ENCODE peak calls at places on chromosomes 1 and 21, in nine cellular contexts. U is RWPE1; R is OCI-LY7; E is cardiac fibroblast; V is bronchial epithelial cell; J is A673; S is CD4-positive, alpha-beta T cell; Z is endothelial cell; N is H1. I is an unnamed sample.

GRCh38 chr1:23594927-23595353 is 35.6 kb upstream of the ID3 start:
- DNase-seq in U (no peak), R (peak; percentile 94), E (no peak), V (no peak), J (no peak), S (no peak), Z (no peak), N (no peak), I (no peak)

GRCh38 chr1:11065796-11066195 is 6.0 kb upstream of the SRM start:
- DNase-seq in U (no peak), R (no peak), E (no peak), V (no peak), J (no peak), S (no peak), Z (no peak), N (no peak), I (no peak)

GRCh38 chr1:55214903-55215193 is 316 bp downstream of the USP24 start:
- DNase-seq in U (no peak), R (no peak), E (peak; percentile 50), V (no peak), J (no peak), S (no peak), Z (peak; percentile 38), N (no peak), I (peak; percentile 35)

GRCh38 chr1:56617141-56617540 is 28.0 kb upstream of the PRKAA2 start:
- DNase-seq in U (peak; percentile 36), R (no peak), E (no peak), V (peak; percentile 71), J (no peak), S (no peak), Z (no peak), N (no peak), I (peak; percentile 35)

GRCh38 chr1:78645728-78646127 is 3.9 kb upstream of the IFI44 start:
- DNase-seq in U (no peak), R (no peak), E (no peak), V (peak; percentile 2), J (peak; percentile 13), S (no peak), Z (no peak), N (no peak), I (no peak)

GRCh38 chr1:21468597-21468996 is 28.7 kb downstream of the NBPF3 start:
- DNase-seq in U (no peak), R (peak; percentile 29), E (peak; percentile 50), V (no peak), J (peak; percentile 4), S (no peak), Z (peak; percentile 52), N (no peak), I (no peak)

GRCh38 chr21:20617130-20617529 is 381.1 kb upstream of the NCAM2 start:
- DNase-seq in U (no peak), R (no peak), E (no peak), V (no peak), J (no peak), S (no peak), Z (no peak), N (peak; percentile 34), I (no peak)

GRCh38 chr1:53373246-53373645 is 45.4 kb upstream of the LRP8 start:
- DNase-seq in U (no peak), R (no peak), E (no peak), V (no peak), J (no peak), S (no peak), Z (no peak), N (no peak), I (no peak)

GRCh38 chr1:39917825-39918224 is 16.1 kb upstream of the MYCL start:
- DNase-seq in U (no peak), R (no peak), E (no peak), V (no peak), J (no peak), S (no peak), Z (no peak), N (no peak), I (no peak)

GRCh38 chr1:207028884-207029283 is 3.7 kb downstream of the C1orf116 start:
- DNase-seq in U (peak; percentile 58), R (no peak), E (no peak), V (peak; percentile 79), J (no peak), S (no peak), Z (no peak), N (no peak), I (no peak)

GRCh38 chr1:29461115-29461739 is 224.9 kb downstream of the PTPRU start:
- DNase-seq in U (no peak), R (no peak), E (no peak), V (no peak), J (no peak), S (no peak), Z (no peak), N (no peak), I (no peak)

GRCh38 chr1:27704958-27705357 is 20.8 kb upstream of the FAM76A start:
- DNase-seq in U (no peak), R (no peak), E (no peak), V (no peak), J (no peak), S (no peak), Z (no peak), N (no peak), I (no peak)

GRCh38 chr1:109928591-109929111 is 18.0 kb downstream of the CSF1 start:
- DNase-seq in U (peak; percentile 15), R (no peak), E (peak; percentile 94), V (no peak), J (no peak), S (no peak), Z (no peak), N (no peak), I (peak; percentile 84)

GRCh38 chr1:227939791-227940771 is 7.7 kb downstream of the WNT9A start:
- DNase-seq in U (no peak), R (no peak), E (no peak), V (no peak), J (no peak), S (peak; percentile 31), Z (no peak), N (no peak), I (no peak)

GRCh38 chr1:64038965-64039926 is 164.2 kb upstream of the UBE2U start:
- DNase-seq in U (peak; percentile 86), R (no peak), E (peak; percentile 95), V (peak; percentile 98), J (peak; percentile 11), S (no peak), Z (no peak), N (no peak), I (peak; percentile 98)

GRCh38 chr1:186682721-186683120 is 2.5 kb upstream of the PTGS2 start:
- DNase-seq in U (no peak), R (no peak), E (peak; percentile 71), V (peak; percentile 41), J (peak; percentile 32), S (no peak), Z (no peak), N (no peak), I (peak; percentile 38)
- TF ChIP-seq CTCF in U (peak; percentile 48), R (peak; percentile 29), E (peak; percentile 41), V (peak; percentile 31), J (peak; percentile 57), S (no peak), Z (no peak), N (peak; percentile 1), I (peak; percentile 35)

GRCh38 chr1:115980998-115981993 is 5.0 kb downstream of the SLC22A15 start:
- DNase-seq in U (peak; percentile 43), R (peak; percentile 55), E (peak; percentile 64), V (peak; percentile 57), J (peak; percentile 70), S (no peak), Z (peak; percentile 38), N (no peak), I (peak; percentile 41)
- TF ChIP-seq CTCF in U (peak; percentile 50), R (peak; percentile 86), E (peak; percentile 67), V (peak; percentile 67), J (peak; percentile 82), S (peak; percentile 56), Z (peak; percentile 73), N (peak; percentile 70), I (peak; percentile 69)

DNA sequence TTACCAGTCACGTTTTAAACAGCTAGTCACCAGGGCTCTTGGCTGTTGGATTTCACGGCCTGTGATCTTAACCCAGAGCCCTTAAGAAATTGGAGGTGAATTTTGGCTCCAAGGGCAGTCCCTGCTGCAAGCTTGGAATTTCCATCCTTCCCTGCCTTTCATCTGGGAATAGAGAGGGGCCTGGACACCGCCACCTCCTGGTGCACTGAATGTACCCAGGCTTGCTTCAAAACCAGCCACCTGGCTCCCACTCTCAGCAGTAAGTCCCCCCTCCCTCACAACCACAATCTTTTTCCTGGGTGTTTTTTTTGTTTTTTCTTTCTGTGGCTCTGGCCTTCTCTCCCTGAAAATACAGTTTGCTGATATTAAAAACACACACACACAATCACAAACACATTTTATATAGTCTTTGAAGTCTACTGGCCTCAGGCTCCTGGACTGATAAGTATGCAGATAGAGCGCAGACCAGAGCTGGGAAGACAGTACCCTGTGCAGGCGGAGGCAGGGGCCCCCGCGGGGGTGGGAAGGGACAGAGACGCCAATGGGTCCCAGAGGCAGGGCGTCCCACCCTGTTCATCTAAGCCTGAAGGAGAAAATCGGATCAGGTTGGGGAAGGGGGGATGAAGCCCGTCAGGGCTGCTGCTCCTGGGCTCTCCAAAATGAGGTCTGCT is 65.8 kb upstream of the IGSF21 start:
- DNase-seq in U (no peak), R (no peak), E (no peak), V (no peak), J (no peak), S (no peak), Z (peak; percentile 8), N (no peak), I (no peak)
- TF ChIP-seq CTCF in U (no peak), R (peak; percentile 44), E (no peak), V (no peak), J (no peak), S (no peak), Z (no peak), N (peak; percentile 69), I (no peak)

GRCh38 chr1:18554597-18554996 is 73.9 kb downstream of the KLHDC7A start:
- DNase-seq in U (no peak), R (no peak), E (no peak), V (no peak), J (no peak), S (no peak), Z (no peak), N (no peak), I (no peak)

GRCh38 chr1:18557621-18558465 is 72.8 kb upstream of the PAX7 start:
- DNase-seq in U (no peak), R (no peak), E (peak; percentile 1), V (peak; percentile 47), J (peak; percentile 66), S (no peak), Z (peak; percentile 10), N (peak; percentile 54), I (no peak)

GRCh38 chr1:18554101-18554500 is 73.4 kb downstream of the KLHDC7A start:
- DNase-seq in U (no peak), R (no peak), E (no peak), V (no peak), J (no peak), S (no peak), Z (no peak), N (no peak), I (no peak)

GRCh38 chr1:18555036-18555435 is 74.3 kb downstream of the KLHDC7A start:
- DNase-seq in U (no peak), R (no peak), E (no peak), V (no peak), J (no peak), S (no peak), Z (no peak), N (no peak), I (no peak)

DNA sequence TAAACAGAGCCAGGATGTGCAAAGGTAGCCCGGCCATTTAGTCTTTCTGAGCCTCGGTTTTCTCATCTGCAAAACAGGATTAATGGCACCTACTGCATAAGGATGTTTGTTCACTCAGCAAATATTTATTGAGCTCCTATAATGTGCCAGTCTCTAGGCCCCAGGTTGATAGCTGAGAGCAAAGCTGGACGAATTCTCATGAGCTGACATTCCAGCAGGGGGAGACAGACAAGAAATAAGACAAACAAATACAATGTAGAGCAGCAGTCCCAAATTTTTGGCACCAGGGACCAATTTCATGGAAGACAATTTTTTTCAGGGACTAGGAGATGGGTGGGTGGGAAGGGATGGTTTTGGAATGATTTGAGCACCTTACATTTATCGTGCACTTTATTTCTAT is 74.3 kb upstream of the PAX7 start:
- DNase-seq in U (peak; percentile 11), R (peak; percentile 44), E (peak; percentile 35), V (peak; percentile 21), J (peak; percentile 65), S (no peak), Z (peak; percentile 26), N (no peak), I (no peak)
- TF ChIP-seq CTCF in U (peak; percentile 14), R (peak; percentile 76), E (peak; percentile 38), V (peak; percentile 38), J (peak; percentile 70), S (no peak), Z (peak; percentile 35), N (peak; percentile 66), I (peak; percentile 41)

I was measured in astrocyte of the spinal cord.